ENCODE peak calls at places on chromosome 11, in eight cellular contexts. G, X, M, U, Z, T, W and R are unnamed samples.

GRCh38 chr11:44797886-44798683 is 71.3 kb downstream of the TSPAN18 start:
- DNase-seq in G (peak), X (no peak), M (no peak), U (no peak), Z (peak), T (no peak), W (no peak), R (no peak)

GRCh38 chr11:28010001-28010400 is 98.0 kb downstream of the KIF18A start:
- DNase-seq in G (no peak), X (no peak), M (no peak), U (no peak), Z (no peak), T (no peak), W (no peak), R (no peak)

GRCh38 chr11:3340025-3340424 is 38.9 kb downstream of the ZNF195 start:
- DNase-seq in G (no peak), X (peak), M (peak), U (no peak), Z (peak), T (no peak), W (peak), R (peak)

GRCh38 chr11:66081505-66081904 is 11.4 kb downstream of the PACS1 start:
- DNase-seq in G (no peak), X (peak), M (no peak), U (peak), Z (peak), T (peak), W (no peak), R (peak)

GRCh38 chr11:77101043-77101537 is 1.6 kb upstream of the OMP start:
- DNase-seq in G (peak), X (peak), M (peak), U (no peak), Z (peak), T (no peak), W (no peak), R (peak)

GRCh38 chr11:32421992-32422391 is 13.3 kb downstream of the WT1 start:
- DNase-seq in G (no peak), X (no peak), M (no peak), U (no peak), Z (peak), T (no peak), W (no peak), R (no peak)

GRCh38 chr11:10544491-10545470 is 3.8 kb upstream of the RNF141 start:
- DNase-seq in G (no peak), X (no peak), M (no peak), U (no peak), Z (no peak), T (no peak), W (no peak), R (no peak)

GRCh38 chr11:113562981-113563461 is 87.8 kb upstream of the DRD2 start:
- DNase-seq in G (no peak), X (no peak), M (no peak), U (no peak), Z (no peak), T (no peak), W (no peak), R (no peak)

GRCh38 chr11:47106839-47107520 is 69.7 kb downstream of the ARFGAP2 start:
- DNase-seq in G (peak), X (no peak), M (no peak), U (no peak), Z (no peak), T (no peak), W (no peak), R (no peak)

GRCh38 chr11:126474220-126474619 is 118.7 kb downstream of the ST3GAL4 start:
- DNase-seq in G (no peak), X (no peak), M (no peak), U (no peak), Z (no peak), T (no peak), W (no peak), R (no peak)

GRCh38 chr11:575324-575995 is 810 bp upstream of the PHRF1 start:
- DNase-seq in G (peak), X (no peak), M (no peak), U (peak), Z (no peak), T (no peak), W (no peak), R (no peak)

GRCh38 chr11:63762662-63763505 is 5.7 kb downstream of the ZFTA start:
- DNase-seq in G (peak), X (no peak), M (no peak), U (no peak), Z (peak), T (no peak), W (no peak), R (no peak)

GRCh38 chr11:133227674-133228111 is 304.6 kb downstream of the OPCML start:
- DNase-seq in G (peak), X (no peak), M (no peak), U (no peak), Z (no peak), T (no peak), W (no peak), R (no peak)

GRCh38 chr11:74925281-74925680 is 23.6 kb downstream of the XRRA1 start:
- DNase-seq in G (no peak), X (no peak), M (no peak), U (no peak), Z (peak), T (no peak), W (no peak), R (peak)

GRCh38 chr11:27514076-27514475 is 7.5 kb upstream of the LIN7C start:
- DNase-seq in G (no peak), X (no peak), M (no peak), U (no peak), Z (no peak), T (no peak), W (no peak), R (no peak)

GRCh38 chr11:118924591-118925585 is 838 bp downstream of the BCL9L start:
- DNase-seq in G (peak), X (peak), M (peak), U (peak), Z (no peak), T (peak), W (no peak), R (peak)

GRCh38 chr11:118662401-118663271 is 16.8 kb downstream of the TREH start:
- DNase-seq in G (no peak), X (no peak), M (no peak), U (no peak), Z (no peak), T (no peak), W (no peak), R (no peak)

GRCh38 chr11:32033067-32033466 is 57.8 kb upstream of the RCN1 start:
- DNase-seq in G (no peak), X (no peak), M (no peak), U (no peak), Z (peak), T (no peak), W (no peak), R (peak)

GRCh38 chr11:117554601-117555333 is 227.1 kb downstream of the CEP164 start:
- DNase-seq in G (no peak), X (no peak), M (no peak), U (no peak), Z (no peak), T (no peak), W (no peak), R (no peak)

GRCh38 chr11:10307411-10308207 is 2.7 kb downstream of the ADM start:
- DNase-seq in G (peak), X (peak), M (peak), U (peak), Z (peak), T (peak), W (peak), R (peak)

GRCh38 chr11:3849297-3849874 is 6.1 kb upstream of the STIM1 start:
- DNase-seq in G (peak), X (peak), M (peak), U (peak), Z (no peak), T (no peak), W (peak), R (peak)

GRCh38 chr11:14193644-14194043 is 165.3 kb downstream of the RRAS2 start:
- DNase-seq in G (peak), X (no peak), M (no peak), U (no peak), Z (no peak), T (no peak), W (no peak), R (no peak)

GRCh38 chr11:10651579-10652361 is 41.8 kb downstream of the IRAG1 start:
- DNase-seq in G (no peak), X (no peak), M (no peak), U (no peak), Z (no peak), T (no peak), W (no peak), R (peak)

GRCh38 chr11:116172156-116172555 is 600.6 kb downstream of the BUD13 start:
- DNase-seq in G (no peak), X (no peak), M (no peak), U (no peak), Z (no peak), T (no peak), W (no peak), R (no peak)

GRCh38 chr11:72972541-72973128 is 158.4 kb downstream of the ATG16L2 start:
- DNase-seq in G (no peak), X (no peak), M (no peak), U (no peak), Z (peak), T (no peak), W (no peak), R (peak)

GRCh38 chr11:86511086-86511551 is 136.4 kb downstream of the CCDC81 start:
- DNase-seq in G (no peak), X (peak), M (no peak), U (no peak), Z (peak), T (no peak), W (no peak), R (peak)

GRCh38 chr11:126104420-126104819 is 41.8 kb upstream of the CDON start:
- DNase-seq in G (peak), X (no peak), M (no peak), U (peak), Z (no peak), T (no peak), W (no peak), R (no peak)